ENCODE peak calls at places on chromosome 21, in five cellular contexts. One of them, this sample, is unnamed.

GRCh38 chr21:43211085-43212071 is 42.6 kb downstream of the CRYAA start:
- DNase-seq in K562: no peak
- DNase-seq in GM12878: no peak
- DNase-seq in SK-N-SH: peak
- DNase-seq in HepG2: peak
- DNase-seq in this sample: no peak

GRCh38 chr21:42973309-42973990 is 912 bp upstream of the PKNOX1 start:
- DNase-seq in K562: peak
- DNase-seq in GM12878: no peak
- DNase-seq in HepG2: no peak
- DNase-seq in SK-N-SH: no peak
- DNase-seq in this sample: no peak

GRCh38 chr21:28240586-28240985 is 752.1 kb downstream of the LTN1 start:
- DNase-seq in SK-N-SH: no peak
- DNase-seq in HepG2: no peak
- DNase-seq in K562: no peak
- DNase-seq in GM12878: no peak
- DNase-seq in this sample: no peak

GRCh38 chr21:38229260-38229877 is 27.4 kb upstream of the KCNJ15 start:
- DNase-seq in SK-N-SH: no peak
- DNase-seq in K562: no peak
- DNase-seq in GM12878: no peak
- DNase-seq in HepG2: no peak
- DNase-seq in this sample: peak

GRCh38 chr21:43274022-43274945 is 105.5 kb downstream of the CRYAA start:
- DNase-seq in HepG2: no peak
- DNase-seq in K562: no peak
- DNase-seq in GM12878: no peak
- DNase-seq in SK-N-SH: no peak
- DNase-seq in this sample: no peak

GRCh38 chr21:43957128-43957571 is 55.0 kb upstream of the TRAPPC10 start:
- DNase-seq in GM12878: no peak
- DNase-seq in HepG2: no peak
- DNase-seq in SK-N-SH: no peak
- DNase-seq in K562: no peak
- DNase-seq in this sample: no peak

GRCh38 chr21:34544032-34544496 is 32.1 kb upstream of the KCNE1 start:
- DNase-seq in SK-N-SH: peak
- DNase-seq in HepG2: peak
- DNase-seq in GM12878: no peak
- DNase-seq in K562: peak
- DNase-seq in this sample: peak

GRCh38 chr21:20811702-20812101 is 186.5 kb upstream of the NCAM2 start:
- DNase-seq in K562: no peak
- DNase-seq in HepG2: no peak
- DNase-seq in SK-N-SH: no peak
- DNase-seq in GM12878: no peak
- DNase-seq in this sample: no peak

GRCh38 chr21:42956824-42957632 is 17.3 kb upstream of the PKNOX1 start:
- DNase-seq in SK-N-SH: no peak
- DNase-seq in K562: no peak
- DNase-seq in GM12878: no peak
- DNase-seq in HepG2: peak
- DNase-seq in this sample: no peak

GRCh38 chr21:17371470-17371869 is 141.4 kb upstream of the CXADR start:
- DNase-seq in K562: no peak
- DNase-seq in GM12878: no peak
- DNase-seq in HepG2: no peak
- DNase-seq in SK-N-SH: no peak
- DNase-seq in this sample: no peak

GRCh38 chr21:25573409-25574206 is 33.7 kb downstream of the MRPL39 start:
- DNase-seq in K562: peak
- DNase-seq in SK-N-SH: peak
- DNase-seq in GM12878: peak
- DNase-seq in HepG2: peak
- DNase-seq in this sample: peak

GRCh38 chr21:28142692-28143091 is 850.0 kb downstream of the LTN1 start:
- DNase-seq in K562: no peak
- DNase-seq in GM12878: no peak
- DNase-seq in SK-N-SH: no peak
- DNase-seq in HepG2: no peak
- DNase-seq in this sample: peak

GRCh38 chr21:37829043-37829442 is 87.2 kb downstream of the KCNJ6 start:
- DNase-seq in HepG2: no peak
- DNase-seq in K562: no peak
- DNase-seq in SK-N-SH: no peak
- DNase-seq in GM12878: no peak
- DNase-seq in this sample: peak

GRCh38 chr21:43954042-43954441 is 58.1 kb upstream of the TRAPPC10 start:
- DNase-seq in K562: no peak
- DNase-seq in GM12878: no peak
- DNase-seq in HepG2: no peak
- DNase-seq in SK-N-SH: no peak
- DNase-seq in this sample: no peak

GRCh38 chr21:14591882-14592281 is 45.8 kb upstream of the SAMSN1 start:
- DNase-seq in K562: no peak
- DNase-seq in GM12878: no peak
- DNase-seq in HepG2: no peak
- DNase-seq in SK-N-SH: no peak
- DNase-seq in this sample: peak

GRCh38 chr21:16078382-16078781 is 348.6 kb downstream of the USP25 start:
- DNase-seq in SK-N-SH: no peak
- DNase-seq in HepG2: no peak
- DNase-seq in GM12878: no peak
- DNase-seq in K562: no peak
- DNase-seq in this sample: no peak

GRCh38 chr21:29334717-29335428 is 36.2 kb downstream of the BACH1 start:
- DNase-seq in K562: no peak
- DNase-seq in GM12878: no peak
- DNase-seq in HepG2: no peak
- DNase-seq in SK-N-SH: no peak
- DNase-seq in this sample: peak

GRCh38 chr21:29178936-29179335 is 48.5 kb downstream of the MAP3K7CL start:
- DNase-seq in HepG2: no peak
- DNase-seq in K562: no peak
- DNase-seq in GM12878: no peak
- DNase-seq in SK-N-SH: no peak
- DNase-seq in this sample: no peak

GRCh38 chr21:27062441-27062840 is 95.6 kb upstream of the ADAMTS5 start:
- DNase-seq in K562: no peak
- DNase-seq in GM12878: no peak
- DNase-seq in HepG2: no peak
- DNase-seq in SK-N-SH: no peak
- DNase-seq in this sample: no peak

GRCh38 chr21:33419538-33420123 is 16.4 kb downstream of the IFNGR2 start:
- DNase-seq in HepG2: no peak
- DNase-seq in GM12878: no peak
- DNase-seq in SK-N-SH: no peak
- DNase-seq in K562: no peak
- DNase-seq in this sample: no peak

GRCh38 chr21:34983680-34984086 is 65.4 kb downstream of the RUNX1 start:
- DNase-seq in SK-N-SH: no peak
- DNase-seq in K562: peak
- DNase-seq in GM12878: no peak
- DNase-seq in HepG2: no peak
- DNase-seq in this sample: peak

GRCh38 chr21:26814374-26814773 is 30.8 kb downstream of the ADAMTS1 start:
- DNase-seq in HepG2: no peak
- DNase-seq in K562: no peak
- DNase-seq in GM12878: no peak
- DNase-seq in SK-N-SH: no peak
- DNase-seq in this sample: no peak

GRCh38 chr21:34908424-34909055 is 140.6 kb downstream of the RUNX1 start:
- DNase-seq in SK-N-SH: no peak
- DNase-seq in GM12878: no peak
- DNase-seq in HepG2: peak
- DNase-seq in K562: peak
- DNase-seq in this sample: peak

GRCh38 chr21:26845066-26845749 is at the start of gene ADAMTS1:
- DNase-seq in SK-N-SH: peak
- DNase-seq in GM12878: no peak
- DNase-seq in HepG2: peak
- DNase-seq in K562: no peak
- DNase-seq in this sample: peak

GRCh38 chr21:33109574-33110339 is 39.8 kb downstream of the OLIG1 start:
- DNase-seq in HepG2: no peak
- DNase-seq in GM12878: no peak
- DNase-seq in SK-N-SH: no peak
- DNase-seq in K562: no peak
- DNase-seq in this sample: peak

GRCh38 chr21:30164796-30165195 is 1.8 kb downstream of the CLDN17 start:
- DNase-seq in K562: no peak
- DNase-seq in HepG2: no peak
- DNase-seq in SK-N-SH: no peak
- DNase-seq in GM12878: no peak
- DNase-seq in this sample: no peak

GRCh38 chr21:27206368-27206982 is 239.6 kb upstream of the ADAMTS5 start:
- DNase-seq in K562: no peak
- DNase-seq in GM12878: no peak
- DNase-seq in HepG2: no peak
- DNase-seq in SK-N-SH: no peak
- DNase-seq in this sample: no peak

GRCh38 chr21:33430858-33431257 is 27.6 kb downstream of the IFNGR2 start:
- DNase-seq in GM12878: no peak
- DNase-seq in SK-N-SH: no peak
- DNase-seq in HepG2: no peak
- DNase-seq in K562: no peak
- DNase-seq in this sample: no peak

GRCh38 chr21:17903029-17903806 is 84.1 kb upstream of the C21orf91 start:
- DNase-seq in K562: no peak
- DNase-seq in HepG2: no peak
- DNase-seq in SK-N-SH: peak
- DNase-seq in GM12878: no peak
- DNase-seq in this sample: no peak

GRCh38 chr21:34967509-34968289 is 81.4 kb downstream of the RUNX1 start:
- DNase-seq in SK-N-SH: no peak
- DNase-seq in GM12878: no peak
- DNase-seq in K562: peak
- DNase-seq in HepG2: peak
- DNase-seq in this sample: no peak

GRCh38 chr21:9839011-9839661 is 682.2 kb upstream of the TPTE start:
- DNase-seq in K562: peak
- DNase-seq in GM12878: no peak
- DNase-seq in HepG2: no peak
- DNase-seq in SK-N-SH: peak
- DNase-seq in this sample: no peak

GRCh38 chr21:33051925-33052324 is 18.0 kb upstream of the OLIG1 start:
- DNase-seq in HepG2: no peak
- DNase-seq in GM12878: no peak
- DNase-seq in SK-N-SH: no peak
- DNase-seq in K562: no peak
- DNase-seq in this sample: no peak

GRCh38 chr21:45045481-45045880 is 28.9 kb upstream of the ADARB1 start:
- DNase-seq in K562: no peak
- DNase-seq in SK-N-SH: no peak
- DNase-seq in GM12878: no peak
- DNase-seq in HepG2: no peak
- DNase-seq in this sample: no peak
- TF ChIP-seq REST in K562: no peak
- TF ChIP-seq REST in SK-N-SH: no peak
- TF ChIP-seq REST in GM12878: no peak
- TF ChIP-seq REST in HepG2: no peak
- TF ChIP-seq REST in this sample: no peak

GRCh38 chr21:22235866-22236590 is 1237.8 kb downstream of the NCAM2 start:
- DNase-seq in SK-N-SH: no peak
- DNase-seq in K562: no peak
- DNase-seq in HepG2: no peak
- DNase-seq in GM12878: no peak
- DNase-seq in this sample: no peak

GRCh38 chr21:22225299-22225698 is 1227.1 kb downstream of the NCAM2 start:
- DNase-seq in K562: no peak
- DNase-seq in SK-N-SH: no peak
- DNase-seq in HepG2: no peak
- DNase-seq in GM12878: no peak
- DNase-seq in this sample: no peak

GRCh38 chr21:22231013-22231412 is 1232.8 kb downstream of the NCAM2 start:
- DNase-seq in GM12878: no peak
- DNase-seq in K562: no peak
- DNase-seq in SK-N-SH: no peak
- DNase-seq in HepG2: no peak
- DNase-seq in this sample: no peak
- TF ChIP-seq GABPA in GM12878: no peak
- TF ChIP-seq GABPA in K562: no peak
- TF ChIP-seq GABPA in SK-N-SH: no peak
- TF ChIP-seq GABPA in HepG2: no peak
- TF ChIP-seq GABPA in this sample: no peak

GRCh38 chr21:31927872-31928476 is 55.2 kb downstream of the HUNK start:
- DNase-seq in K562: no peak
- DNase-seq in HepG2: no peak
- DNase-seq in SK-N-SH: no peak
- DNase-seq in GM12878: no peak
- DNase-seq in this sample: no peak

GRCh38 chr21:31932470-31932764 is 59.6 kb downstream of the HUNK start:
- DNase-seq in HepG2: peak
- DNase-seq in SK-N-SH: no peak
- DNase-seq in K562: no peak
- DNase-seq in GM12878: no peak
- DNase-seq in this sample: no peak

GRCh38 chr21:31929548-31929947 is 56.7 kb downstream of the HUNK start:
- DNase-seq in SK-N-SH: no peak
- DNase-seq in HepG2: peak
- DNase-seq in K562: no peak
- DNase-seq in GM12878: no peak
- DNase-seq in this sample: no peak

GRCh38 chr21:31931644-31932469 is 59.0 kb downstream of the HUNK start:
- DNase-seq in SK-N-SH: no peak
- DNase-seq in HepG2: peak
- DNase-seq in K562: no peak
- DNase-seq in GM12878: no peak
- DNase-seq in this sample: no peak

GRCh38 chr21:31930001-31930400 is 57.2 kb downstream of the HUNK start:
- DNase-seq in HepG2: no peak
- DNase-seq in GM12878: no peak
- DNase-seq in K562: no peak
- DNase-seq in SK-N-SH: no peak
- DNase-seq in this sample: no peak
- TF ChIP-seq REST in HepG2: no peak
- TF ChIP-seq REST in GM12878: no peak
- TF ChIP-seq REST in K562: no peak
- TF ChIP-seq REST in SK-N-SH: no peak
- TF ChIP-seq REST in this sample: no peak

GRCh38 chr21:41611966-41612606 is 104.1 kb upstream of the TMPRSS2 start:
- DNase-seq in GM12878: no peak
- DNase-seq in HepG2: peak
- DNase-seq in SK-N-SH: no peak
- DNase-seq in K562: peak
- DNase-seq in this sample: no peak

GRCh38 chr21:41611441-41611840 is 103.5 kb upstream of the TMPRSS2 start:
- DNase-seq in SK-N-SH: no peak
- DNase-seq in HepG2: no peak
- DNase-seq in K562: no peak
- DNase-seq in GM12878: no peak
- DNase-seq in this sample: no peak

GRCh38 chr21:41614456-41615010 is 106.6 kb upstream of the TMPRSS2 start:
- DNase-seq in HepG2: no peak
- DNase-seq in SK-N-SH: no peak
- DNase-seq in GM12878: no peak
- DNase-seq in K562: no peak
- DNase-seq in this sample: no peak

GRCh38 chr21:41613421-41613998 is 105.6 kb upstream of the TMPRSS2 start:
- DNase-seq in K562: no peak
- DNase-seq in HepG2: no peak
- DNase-seq in SK-N-SH: no peak
- DNase-seq in GM12878: no peak
- DNase-seq in this sample: no peak

GRCh38 chr21:41612674-41613250 is 104.8 kb upstream of the TMPRSS2 start:
- DNase-seq in GM12878: no peak
- DNase-seq in SK-N-SH: peak
- DNase-seq in HepG2: peak
- DNase-seq in K562: peak
- DNase-seq in this sample: no peak
- TF ChIP-seq GABPA in GM12878: no peak
- TF ChIP-seq GABPA in SK-N-SH: no peak
- TF ChIP-seq GABPA in HepG2: no peak
- TF ChIP-seq GABPA in K562: no peak
- TF ChIP-seq GABPA in this sample: no peak